ENCODE peak calls at places on chromosomes 12 and 14, in five cellular contexts. One of them, this sample, is unnamed.

GRCh38 chr12:111084172-111084571 is 163.8 kb upstream of the MYL2 start:
- DNase-seq in K562: no peak
- DNase-seq in H1: no peak
- DNase-seq in HCT116: no peak
- DNase-seq in GM12878: no peak
- DNase-seq in this sample: no peak

GRCh38 chr14:52767058-52767833 is 24.2 kb downstream of the GNPNAT1 start:
- DNase-seq in K562: no peak
- DNase-seq in H1: no peak
- DNase-seq in HCT116: no peak
- DNase-seq in GM12878: no peak
- DNase-seq in this sample: no peak

GRCh38 chr14:89720741-89721315 is 233.7 kb downstream of the EFCAB11 start:
- DNase-seq in K562: no peak
- DNase-seq in H1: no peak
- DNase-seq in HCT116: no peak
- DNase-seq in GM12878: peak; percentile 50
- DNase-seq in this sample: peak; percentile 39

GRCh38 chr12:6639151-6639773 is 3.5 kb upstream of the LPAR5 start:
- DNase-seq in K562: peak; percentile 85
- DNase-seq in H1: no peak
- DNase-seq in HCT116: no peak
- DNase-seq in GM12878: no peak
- DNase-seq in this sample: no peak

GRCh38 chr12:124543052-124543590 is 24.3 kb downstream of the NCOR2 start:
- DNase-seq in K562: no peak
- DNase-seq in H1: no peak
- DNase-seq in HCT116: no peak
- DNase-seq in GM12878: no peak
- DNase-seq in this sample: no peak

GRCh38 chr14:44782775-44783238 is 178.9 kb downstream of the KLHL28 start:
- DNase-seq in K562: no peak
- DNase-seq in H1: no peak
- DNase-seq in HCT116: no peak
- DNase-seq in GM12878: no peak
- DNase-seq in this sample: no peak

GRCh38 chr14:75363570-75364227 is 64.1 kb upstream of the JDP2 start:
- DNase-seq in K562: no peak
- DNase-seq in H1: no peak
- DNase-seq in HCT116: no peak
- DNase-seq in GM12878: no peak
- DNase-seq in this sample: no peak

GRCh38 chr12:64001439-64001838 is 156.9 kb downstream of the SRGAP1 start:
- DNase-seq in K562: no peak
- DNase-seq in H1: no peak
- DNase-seq in HCT116: no peak
- DNase-seq in GM12878: no peak
- DNase-seq in this sample: no peak

GRCh38 chr12:6215120-6215807 is 15.1 kb downstream of the CD9 start:
- DNase-seq in K562: no peak
- DNase-seq in H1: peak; percentile 74
- DNase-seq in HCT116: no peak
- DNase-seq in GM12878: no peak
- DNase-seq in this sample: peak; percentile 100

GRCh38 chr14:32618991-32619390 is 289.9 kb downstream of the AKAP6 start:
- DNase-seq in K562: no peak
- DNase-seq in H1: no peak
- DNase-seq in HCT116: no peak
- DNase-seq in GM12878: no peak
- DNase-seq in this sample: no peak

GRCh38 chr14:98909251-98909944 is 362.6 kb downstream of the BCL11B start:
- DNase-seq in K562: no peak
- DNase-seq in H1: no peak
- DNase-seq in HCT116: peak; percentile 89
- DNase-seq in GM12878: no peak
- DNase-seq in this sample: no peak

DNA sequence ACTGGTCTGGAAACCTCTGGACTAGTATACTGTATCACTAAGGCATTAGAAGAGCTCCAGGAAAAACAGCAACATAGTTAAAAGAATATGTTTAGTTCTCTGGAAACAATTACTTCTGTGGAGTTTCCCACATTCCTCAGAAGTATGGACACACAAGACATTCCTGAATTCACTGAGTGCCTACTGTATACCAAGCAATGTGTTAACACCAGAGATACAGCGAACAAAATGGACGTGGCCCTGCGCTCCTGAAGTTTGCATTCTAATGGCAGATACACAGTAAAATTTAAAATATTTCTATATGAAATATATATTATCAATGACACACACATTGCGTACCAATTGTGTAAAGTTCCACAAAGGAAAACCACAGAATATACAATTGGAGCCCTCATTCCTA is 1.1 kb downstream of the ANGEL1 start:
- DNase-seq in K562: no peak
- DNase-seq in H1: no peak
- DNase-seq in HCT116: no peak
- DNase-seq in GM12878: no peak
- DNase-seq in this sample: no peak
- TF ChIP-seq ZNF274 in K562: no peak
- TF ChIP-seq ZNF274 in H1: no peak
- TF ChIP-seq ZNF274 in HCT116: no peak
- TF ChIP-seq ZNF274 in GM12878: no peak
- TF ChIP-seq ZNF274 in this sample: no peak

GRCh38 chr14:23365353-23366162 is 586 bp upstream of the EFS start:
- DNase-seq in K562: peak; percentile 12
- DNase-seq in H1: no peak
- DNase-seq in HCT116: no peak
- DNase-seq in GM12878: no peak
- DNase-seq in this sample: no peak

GRCh38 chr14:23364164-23364571 is 804 bp downstream of the EFS start:
- DNase-seq in K562: peak; percentile 16
- DNase-seq in H1: no peak
- DNase-seq in HCT116: no peak
- DNase-seq in GM12878: no peak
- DNase-seq in this sample: no peak

GRCh38 chr14:23370221-23370620 is 2.4 kb upstream of the IL25 start:
- DNase-seq in K562: no peak
- DNase-seq in H1: no peak
- DNase-seq in HCT116: no peak
- DNase-seq in GM12878: no peak
- DNase-seq in this sample: no peak

GRCh38 chr14:23364604-23365352 is at the start of gene EFS:
- DNase-seq in K562: no peak
- DNase-seq in H1: no peak
- DNase-seq in HCT116: no peak
- DNase-seq in GM12878: no peak
- DNase-seq in this sample: no peak

GRCh38 chr14:23366163-23366921 is 1.4 kb upstream of the EFS start:
- DNase-seq in K562: peak; percentile 39
- DNase-seq in H1: no peak
- DNase-seq in HCT116: no peak
- DNase-seq in GM12878: no peak
- DNase-seq in this sample: peak; percentile 89
- H3K9ac ChIP-seq in K562: no peak overlapping the region
- H3K9ac ChIP-seq in H1: peak overlapping the region; percentile 71
- H3K9ac ChIP-seq in HCT116: no peak overlapping the region
- H3K9ac ChIP-seq in GM12878: no peak overlapping the region
- H3K9ac ChIP-seq in this sample: peak overlapping the region; percentile 99

GRCh38 chr12:14278294-14278953 is 87.1 kb upstream of the ATF7IP start:
- DNase-seq in K562: no peak
- DNase-seq in H1: no peak
- DNase-seq in HCT116: no peak
- DNase-seq in GM12878: no peak
- DNase-seq in this sample: no peak

GRCh38 chr12:14273911-14274306 is 91.6 kb upstream of the ATF7IP start:
- DNase-seq in K562: no peak
- DNase-seq in H1: no peak
- DNase-seq in HCT116: no peak
- DNase-seq in GM12878: no peak
- DNase-seq in this sample: no peak

GRCh38 chr12:14272954-14273910 is 92.2 kb upstream of the ATF7IP start:
- DNase-seq in K562: no peak
- DNase-seq in H1: no peak
- DNase-seq in HCT116: no peak
- DNase-seq in GM12878: no peak
- DNase-seq in this sample: no peak

GRCh38 chr12:14275111-14275510 is 90.4 kb upstream of the ATF7IP start:
- DNase-seq in K562: no peak
- DNase-seq in H1: no peak
- DNase-seq in HCT116: no peak
- DNase-seq in GM12878: no peak
- DNase-seq in this sample: no peak

DNA sequence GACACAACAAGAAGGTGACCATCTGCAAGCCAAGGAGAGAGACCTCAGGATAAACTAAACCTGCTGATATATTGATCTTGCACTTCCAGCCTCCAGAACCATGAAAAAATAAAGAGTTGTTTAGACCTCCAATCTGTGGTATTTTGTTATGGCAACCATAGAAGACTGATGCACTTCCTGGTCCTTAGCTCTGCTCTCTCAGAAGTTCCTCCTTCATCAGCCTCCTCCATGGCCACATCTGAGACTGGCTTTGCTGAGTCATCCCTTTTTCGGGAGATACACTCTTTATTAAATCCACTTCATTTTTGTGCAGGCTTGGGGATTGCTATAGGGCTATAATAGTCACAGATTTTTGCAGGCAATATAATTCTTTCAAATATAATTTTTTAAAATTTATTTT is 89.6 kb upstream of the ATF7IP start:
- DNase-seq in K562: peak; percentile 17
- DNase-seq in H1: no peak
- DNase-seq in HCT116: no peak
- DNase-seq in GM12878: no peak
- DNase-seq in this sample: no peak
- H3K4me1 ChIP-seq in K562: no peaks in the 10 kb centered on the region
- H3K4me1 ChIP-seq in H1: no peaks in the 10 kb centered on the region
- H3K4me1 ChIP-seq in HCT116: no peaks in the 10 kb centered on the region
- H3K4me1 ChIP-seq in GM12878: peaks cover 13% of the 10 kb centered on the region
- H3K4me1 ChIP-seq in this sample: no peaks in the 10 kb centered on the region

GRCh38 chr12:27970391-27970980 is 2.0 kb downstream of the PTHLH start:
- DNase-seq in K562: no peak
- DNase-seq in H1: no peak
- DNase-seq in HCT116: no peak
- DNase-seq in GM12878: no peak
- DNase-seq in this sample: peak; percentile 56
- TF ChIP-seq ZNF274 in K562: no peak
- TF ChIP-seq ZNF274 in H1: no peak
- TF ChIP-seq ZNF274 in HCT116: no peak
- TF ChIP-seq ZNF274 in GM12878: no peak
- TF ChIP-seq ZNF274 in this sample: no peak

GRCh38 chr12:24698972-24699371 is 249.9 kb downstream of the BCAT1 start:
- DNase-seq in K562: no peak
- DNase-seq in H1: no peak
- DNase-seq in HCT116: no peak
- DNase-seq in GM12878: no peak
- DNase-seq in this sample: no peak

GRCh38 chr12:24696800-24697199 is 252.1 kb downstream of the BCAT1 start:
- DNase-seq in K562: no peak
- DNase-seq in H1: no peak
- DNase-seq in HCT116: no peak
- DNase-seq in GM12878: no peak
- DNase-seq in this sample: no peak

GRCh38 chr12:24695657-24696329 is 253.1 kb downstream of the BCAT1 start:
- DNase-seq in K562: peak; percentile 68
- DNase-seq in H1: no peak
- DNase-seq in HCT116: no peak
- DNase-seq in GM12878: no peak
- DNase-seq in this sample: no peak

GRCh38 chr12:24697295-24697694 is 251.6 kb downstream of the BCAT1 start:
- DNase-seq in K562: no peak
- DNase-seq in H1: no peak
- DNase-seq in HCT116: no peak
- DNase-seq in GM12878: no peak
- DNase-seq in this sample: no peak

DNA sequence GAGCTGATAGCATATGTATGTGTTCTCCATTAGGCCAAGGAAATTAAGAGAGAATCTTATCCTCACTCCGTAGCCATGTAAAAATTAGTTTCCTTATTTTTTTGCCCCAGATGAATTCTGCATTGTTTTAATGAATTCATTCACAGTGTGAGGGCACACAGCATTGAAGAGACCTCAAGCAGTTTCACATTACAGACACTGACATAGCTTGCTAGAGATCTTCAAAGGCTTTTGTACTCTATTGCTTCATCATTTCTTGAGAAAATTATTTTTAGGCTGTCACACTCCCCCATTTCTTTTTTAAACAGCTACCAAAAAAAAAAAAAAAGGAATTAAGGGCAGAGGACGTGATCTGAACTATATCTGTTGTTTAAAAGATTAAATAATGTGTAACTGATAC is 251.1 kb downstream of the BCAT1 start:
- DNase-seq in K562: no peak
- DNase-seq in H1: no peak
- DNase-seq in HCT116: no peak
- DNase-seq in GM12878: no peak
- DNase-seq in this sample: no peak
- H3K9ac ChIP-seq in K562: no peak overlapping the region
- H3K9ac ChIP-seq in H1: no peak overlapping the region
- H3K9ac ChIP-seq in HCT116: no peak overlapping the region
- H3K9ac ChIP-seq in GM12878: no peak overlapping the region
- H3K9ac ChIP-seq in this sample: no peak overlapping the region

DNA sequence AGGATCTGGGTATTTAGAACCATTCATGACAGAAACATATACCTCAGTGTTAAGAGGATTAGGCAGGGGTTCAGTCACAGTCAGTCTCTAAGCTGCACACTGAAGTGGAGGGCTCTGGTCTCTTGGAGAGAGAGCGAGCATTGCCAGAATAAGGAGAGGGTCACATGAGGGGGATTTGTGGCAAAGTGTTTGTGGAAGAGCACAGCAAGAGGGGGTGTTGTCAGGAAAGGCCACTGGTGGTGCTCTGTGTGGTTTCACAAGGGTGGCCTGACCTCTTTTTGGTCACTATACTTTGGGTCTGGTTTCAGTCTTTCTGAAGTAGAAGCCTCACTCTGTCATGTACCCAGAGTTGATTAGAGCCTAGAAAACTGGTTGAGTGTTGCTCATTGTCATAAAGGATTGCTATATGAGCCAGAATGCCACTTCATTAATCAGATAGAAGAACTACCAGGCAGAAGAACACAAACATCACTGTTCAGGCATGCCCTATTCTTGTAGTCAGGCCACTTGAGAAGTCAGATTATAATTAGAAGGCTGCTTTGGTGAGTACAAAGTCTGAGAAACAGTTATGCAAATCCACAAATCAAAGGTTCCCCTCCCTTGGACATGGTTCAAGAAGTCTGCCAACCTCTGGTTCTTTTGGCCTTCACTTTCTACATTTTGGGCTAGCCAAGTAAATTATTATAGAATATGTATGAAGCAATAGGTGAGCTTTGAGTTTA is 8.4 kb downstream of the TMEM19 start:
- DNase-seq in K562: no peak
- DNase-seq in H1: no peak
- DNase-seq in HCT116: no peak
- DNase-seq in GM12878: peak; percentile 79
- DNase-seq in this sample: no peak
- H3K4me1 ChIP-seq in K562: no peaks in the 10 kb centered on the region
- H3K4me1 ChIP-seq in H1: no peaks in the 10 kb centered on the region
- H3K4me1 ChIP-seq in HCT116: no peaks in the 10 kb centered on the region
- H3K4me1 ChIP-seq in GM12878: peaks cover 35% of the 10 kb centered on the region
- H3K4me1 ChIP-seq in this sample: no peaks in the 10 kb centered on the region

This sample was measured in NT2/D1.